ENCODE peak calls at places on chromosomes 7 and 10, in four cellular contexts. M is HepG2, Y is H1, O is K562. I is an unnamed sample.

GRCh38 chr7:69403169-69403568 is 195.1 kb upstream of the AUTS2 start:
- DNase-seq in O (no peak), M (no peak), Y (no peak), I (peak)

GRCh38 chr7:31102151-31102972 is 50.3 kb downstream of the ADCYAP1R1 start:
- DNase-seq in O (no peak), Y (no peak), M (no peak), I (no peak)

GRCh38 chr7:36633377-36633776 is 90.9 kb downstream of the AOAH start:
- DNase-seq in Y (peak), M (no peak), O (no peak), I (peak)

GRCh38 chr7:50849991-50850390 is 67.3 kb upstream of the GRB10 start:
- DNase-seq in O (no peak), M (no peak), Y (no peak), I (no peak)

GRCh38 chr7:36742911-36743775 is 18.8 kb upstream of the AOAH start:
- DNase-seq in Y (no peak), O (no peak), M (no peak), I (no peak)

GRCh38 chr7:37341033-37341630 is 107.5 kb downstream of the ELMO1 start:
- DNase-seq in O (no peak), M (no peak), Y (no peak), I (no peak)

GRCh38 chr7:112449353-112449752 is 907 bp upstream of the IFRD1 start:
- DNase-seq in O (peak), Y (no peak), M (peak), I (no peak)

GRCh38 chr7:75536940-75537538 is 44.9 kb downstream of the SPDYE5 start:
- DNase-seq in M (no peak), Y (no peak), O (no peak), I (no peak)

GRCh38 chr10:31549936-31550335 is 230.9 kb downstream of the ZEB1 start:
- DNase-seq in O (no peak), M (no peak), Y (no peak), I (no peak)

GRCh38 chr10:133349577-133350011 is 2.4 kb downstream of the PRAP1 start:
- DNase-seq in Y (no peak), M (no peak), O (no peak), I (no peak)

GRCh38 chr10:91880310-91880709 is 29.0 kb downstream of the FGFBP3 start:
- DNase-seq in M (no peak), Y (no peak), O (no peak), I (no peak)

GRCh38 chr10:43921478-43921877 is 272.8 kb upstream of the ZNF32 start:
- DNase-seq in O (no peak), Y (no peak), M (no peak), I (no peak)

GRCh38 chr10:46526682-46527038 is 29.8 kb downstream of the GPRIN2 start:
- DNase-seq in O (no peak), Y (no peak), M (no peak), I (peak)

GRCh38 chr7:132162745-132163144 is 413.5 kb downstream of the PLXNA4 start:
- DNase-seq in O (no peak), Y (no peak), M (no peak), I (peak)

DNA sequence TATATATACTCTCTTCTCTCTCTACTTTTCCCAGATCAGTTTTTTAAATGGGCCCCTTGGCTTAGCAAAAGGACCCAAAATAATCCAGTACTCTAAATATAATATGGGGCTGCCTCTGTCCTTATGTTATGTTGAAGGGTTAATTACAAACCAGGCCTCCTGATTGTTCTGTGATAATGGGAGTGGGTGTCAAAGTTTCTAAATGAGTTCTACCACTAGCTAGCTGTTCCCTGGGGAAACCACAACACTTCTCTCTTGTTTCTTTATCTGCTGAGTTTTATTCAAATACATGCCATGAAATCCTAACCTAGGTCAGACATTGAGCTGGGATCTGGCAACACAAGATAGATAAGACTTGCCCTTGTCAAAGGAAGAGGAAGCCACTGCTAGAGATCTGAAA is 3.8 kb downstream of the HTR5A start:
- DNase-seq in Y (no peak), O (no peak), M (no peak), I (no peak)
- TF ChIP-seq ATF3 in Y (no peak), O (no peak), M (no peak), I (no peak)

DNA sequence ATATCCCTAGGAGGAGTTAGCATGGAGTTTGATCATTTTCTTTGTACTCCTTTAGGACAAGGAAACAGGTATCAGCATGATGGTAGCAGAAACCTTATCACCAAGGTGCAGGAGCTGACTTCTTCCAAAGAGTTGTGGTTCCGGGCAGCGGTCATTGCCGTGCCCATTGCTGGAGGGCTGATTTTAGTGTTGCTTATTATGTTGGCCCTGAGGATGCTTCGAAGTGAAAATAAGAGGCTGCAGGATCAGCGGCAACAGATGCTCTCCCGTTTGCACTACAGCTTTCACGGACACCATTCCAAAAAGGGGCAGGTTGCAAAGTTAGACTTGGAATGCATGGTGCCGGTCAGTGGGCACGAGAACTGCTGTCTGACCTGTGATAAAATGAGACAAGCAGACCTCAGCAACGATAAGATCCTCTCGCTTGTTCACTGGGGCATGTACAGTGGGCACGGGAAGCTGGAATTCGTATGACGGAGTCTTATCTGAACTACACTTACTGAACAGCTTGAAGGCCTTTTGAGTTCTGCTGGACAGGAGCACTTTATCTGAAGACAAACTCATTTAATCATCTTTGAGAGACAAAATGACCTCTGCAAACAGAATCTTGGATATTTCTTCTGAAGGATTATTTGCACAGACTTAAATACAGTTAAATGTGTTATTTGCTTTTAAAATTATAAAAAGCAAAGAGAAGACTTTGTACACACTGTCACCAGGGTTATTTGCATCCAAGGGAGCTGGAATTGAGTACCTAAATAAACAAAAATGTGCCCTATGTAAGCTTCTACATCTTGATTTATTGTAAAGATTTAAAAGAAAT is 4.8 kb downstream of the BAMBI start:
- DNase-seq in O (peak), M (no peak), Y (no peak), I (no peak)
- TF ChIP-seq JUN in O (no peak), M (no peak), Y (no peak), I (no peak)

DNA sequence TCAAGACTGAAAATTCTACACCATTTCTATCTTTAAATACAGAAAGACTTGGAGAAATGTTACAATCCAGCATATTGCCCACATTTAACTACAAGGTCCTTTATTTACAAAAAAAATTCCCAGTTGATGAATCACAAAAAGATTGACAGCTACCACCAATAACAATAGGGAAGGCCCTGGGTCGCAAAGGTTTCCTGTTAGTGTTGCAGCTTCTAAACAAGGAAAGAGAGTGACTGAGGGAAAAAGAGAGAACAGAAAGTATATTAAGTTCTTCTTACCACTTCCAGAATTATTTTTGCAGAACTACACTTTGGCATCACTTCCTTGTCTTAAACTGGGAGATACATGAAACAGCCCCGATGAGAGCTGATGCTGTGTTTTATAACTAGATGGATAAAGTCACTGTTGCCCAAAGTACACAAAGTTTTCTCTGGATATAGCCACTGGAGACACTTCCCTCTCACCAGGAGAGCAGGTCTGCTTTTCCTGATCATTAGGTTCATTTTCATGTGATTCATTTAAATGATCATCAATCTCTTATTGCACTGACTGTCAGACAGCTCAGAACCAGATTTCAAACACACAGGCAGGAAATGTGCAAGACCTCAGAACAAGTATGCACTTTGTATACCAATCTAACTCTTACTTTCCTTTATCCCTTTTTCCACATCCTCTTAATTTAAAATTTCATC is 57.0 kb downstream of the SHTN1 start:
- DNase-seq in O (no peak), M (peak), Y (no peak), I (no peak)
- TF ChIP-seq CREB1 in O (no peak), M (no peak), Y (no peak), I (no peak)

GRCh38 chr7:89238156-89238555 is 442.6 kb upstream of the TEX47 start:
- DNase-seq in Y (no peak), O (no peak), M (no peak), I (no peak)
- TF ChIP-seq ATF3 in Y (no peak), O (no peak), M (no peak), I (no peak)

GRCh38 chr7:85341121-85341520 is 154.3 kb upstream of the SEMA3D start:
- DNase-seq in O (no peak), M (no peak), Y (no peak), I (no peak)
- TF ChIP-seq JUN in O (no peak), M (no peak), Y (no peak), I (no peak)

DNA sequence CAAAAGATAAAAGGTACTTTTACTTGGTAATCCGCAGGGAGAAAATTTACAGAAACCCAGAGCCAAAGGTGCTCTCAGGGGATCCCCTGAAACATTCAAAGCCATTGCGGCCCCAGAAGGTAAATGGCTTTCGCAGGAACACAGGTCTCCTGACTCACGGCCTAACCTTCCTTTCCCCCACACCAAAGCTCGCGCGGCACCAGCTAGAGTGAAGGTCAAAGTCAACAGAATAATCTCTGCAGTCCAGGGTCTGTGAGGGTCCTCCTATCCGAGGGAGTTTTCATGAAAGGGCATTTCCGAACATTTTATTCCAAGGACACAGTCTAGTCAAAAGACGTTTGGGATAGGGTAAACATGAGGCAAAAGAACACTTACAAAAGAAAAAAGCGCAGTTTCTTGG is 615 bp upstream of the STEAP2 start:
- DNase-seq in M (peak), Y (peak), O (no peak), I (peak)
- TF ChIP-seq CREB1 in M (no peak), Y (no peak), O (no peak), I (no peak)

GRCh38 chr10:102501201-102502028 is 1.1 kb downstream of the ACTR1A start:
- DNase-seq in M (peak), O (no peak), Y (no peak), I (no peak)

GRCh38 chr10:102503264-102504178 is at the start of gene SUFU:
- DNase-seq in Y (peak), M (peak), O (peak), I (peak)

GRCh38 chr10:102504179-102504975 is 605 bp downstream of the SUFU start:
- DNase-seq in O (peak), Y (peak), M (no peak), I (peak)

GRCh38 chr10:102502029-102502336 is 529 bp downstream of the ACTR1A start:
- DNase-seq in O (peak), M (peak), Y (peak), I (peak)

GRCh38 chr10:102502337-102503151 is at the start of gene ACTR1A:
- DNase-seq in O (peak), Y (peak), M (peak), I (peak)
- TF ChIP-seq ATF3 in O (no peak), Y (no peak), M (peak), I (no peak)

DNA sequence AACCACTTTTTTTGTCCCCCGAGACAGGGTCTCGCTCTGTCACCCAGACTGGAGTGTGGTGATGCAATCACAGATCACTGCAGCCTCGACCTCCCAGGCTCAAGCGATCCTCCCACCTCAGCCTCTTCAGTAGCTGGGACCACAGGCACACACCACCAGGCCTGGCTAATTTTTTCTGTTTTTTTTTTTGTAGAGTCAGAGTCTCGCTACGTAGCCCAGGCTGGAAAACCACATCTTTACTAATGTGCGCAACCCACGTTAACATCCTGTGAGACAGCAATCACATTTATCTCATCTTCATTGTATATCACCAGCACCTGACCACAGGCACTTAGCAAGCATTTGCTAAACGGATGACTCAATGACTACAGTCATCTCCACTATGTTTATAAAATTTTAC is 77.8 kb upstream of the ATP6V0A4 start:
- DNase-seq in M (no peak), Y (no peak), O (no peak), I (no peak)
- TF ChIP-seq JUN in M (no peak), Y (no peak), O (no peak), I (no peak)